ENCODE peak calls at places on chromosomes 4 and X, in six cellular contexts. X, M, Z, B, T and H are unnamed samples.

GRCh38 chrX:140526138-140526537 is 21.3 kb upstream of the SOX3 start:
- DNase-seq in B (peak; percentile 12), M (no peak), Z (no peak), X (no peak), T (peak; percentile 18), H (no peak)

GRCh38 chrX:18353931-18354368 is 538 bp downstream of the SCML2 start:
- DNase-seq in Z (no peak), B (no peak), X (no peak), M (no peak), T (no peak), H (no peak)

GRCh38 chrX:257681-258289 is 23.4 kb upstream of the PLCXD1 start:
- DNase-seq in T (no peak), X (peak; percentile 61), B (no peak), M (no peak), Z (no peak), H (no peak)

GRCh38 chr4:83029688-83030087 is 5.3 kb upstream of the COPS4 start:
- DNase-seq in T (no peak), B (no peak), X (no peak), M (no peak), Z (no peak), H (no peak)

GRCh38 chrX:129686422-129686948 is 31.7 kb upstream of the APLN start:
- DNase-seq in Z (peak; percentile 68), X (no peak), T (no peak), B (peak; percentile 54), M (peak; percentile 88), H (no peak)

GRCh38 chrX:125709532-125709931 is 389.9 kb downstream of the TEX13C start:
- DNase-seq in T (no peak), B (no peak), X (no peak), M (no peak), Z (no peak), H (no peak)

GRCh38 chr4:55475394-55476243 is 71.1 kb downstream of the CLOCK start:
- DNase-seq in T (peak; percentile 77), B (peak; percentile 72), X (no peak), M (peak; percentile 74), Z (peak; percentile 54), H (peak; percentile 55)

GRCh38 chr4:16034010-16034829 is 49.6 kb downstream of the PROM1 start:
- DNase-seq in M (peak; percentile 14), T (peak; percentile 39), X (no peak), B (peak; percentile 57), Z (peak; percentile 67), H (no peak)

GRCh38 chrX:54695231-54695630 is 102.8 kb downstream of the ITIH6 start:
- DNase-seq in T (peak; percentile 40), Z (peak; percentile 1), X (no peak), M (peak; percentile 28), B (peak; percentile 35), H (no peak)

GRCh38 chrX:72060196-72060974 is 71.3 kb downstream of the RTL5 start:
- DNase-seq in M (peak; percentile 23), T (peak; percentile 2), B (peak; percentile 29), Z (no peak), X (no peak), H (no peak)

GRCh38 chr4:26088433-26088928 is 174.5 kb downstream of the SMIM20 start:
- DNase-seq in Z (peak; percentile 35), X (no peak), B (peak; percentile 65), T (peak; percentile 89), M (peak; percentile 33), H (peak; percentile 43)

GRCh38 chr4:104486702-104487101 is 8.0 kb downstream of the CXXC4 start:
- DNase-seq in B (no peak), Z (no peak), X (no peak), T (no peak), M (no peak), H (no peak)

GRCh38 chr4:163048447-163048846 is 118.2 kb downstream of the NAF1 start:
- DNase-seq in Z (peak; percentile 3), X (no peak), B (peak; percentile 68), M (peak; percentile 46), T (peak; percentile 58), H (no peak)

GRCh38 chrX:110914281-110914680 is 118.7 kb upstream of the CHRDL1 start:
- DNase-seq in T (no peak), Z (no peak), X (no peak), B (peak; percentile 1), M (no peak), H (no peak)

GRCh38 chrX:127011629-127012028 is 192.1 kb downstream of the PRR32 start:
- DNase-seq in M (no peak), X (no peak), Z (no peak), T (no peak), B (no peak), H (no peak)

GRCh38 chr4:176800891-176801534 is 8.3 kb upstream of the VEGFC start:
- DNase-seq in X (no peak), Z (peak; percentile 51), T (no peak), M (no peak), B (no peak), H (no peak)

DNA sequence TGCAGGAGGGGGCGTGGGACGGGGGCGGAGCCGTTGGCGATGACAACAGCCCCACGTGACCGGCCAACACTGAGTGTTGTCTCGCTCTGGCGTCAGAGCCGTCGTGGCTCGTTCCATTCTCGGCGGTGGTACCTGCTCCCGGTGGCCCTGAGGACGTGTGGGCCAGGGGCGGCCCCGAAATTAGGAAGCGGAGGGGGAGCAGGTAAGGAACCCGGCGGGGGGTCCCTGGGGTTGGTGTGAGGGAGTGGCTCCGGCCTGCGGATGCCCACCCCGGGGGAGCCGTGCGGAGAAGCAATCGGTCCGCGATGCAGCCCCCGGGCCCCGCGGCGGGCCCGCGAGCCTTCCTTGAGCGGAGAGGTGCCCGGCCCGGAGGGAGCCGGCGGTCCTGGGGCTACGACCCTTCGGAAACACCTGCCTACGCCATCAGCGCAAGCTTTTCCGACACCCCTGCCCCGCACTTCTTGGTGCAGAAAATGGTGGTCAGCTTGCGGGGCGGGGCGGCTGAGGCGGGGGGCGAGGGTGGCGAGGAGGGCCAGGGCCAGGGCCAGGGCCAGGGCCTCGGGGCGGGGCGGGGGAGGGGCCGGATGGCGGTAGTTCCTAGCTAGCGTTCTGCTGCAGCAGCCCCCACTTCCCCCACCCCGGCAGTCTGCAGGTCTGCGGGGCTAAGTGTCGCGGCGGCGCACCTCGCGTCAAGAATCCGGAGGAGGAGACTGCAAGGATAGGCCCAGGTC is at the start of gene BEX4:
- DNase-seq in X (peak; percentile 95), Z (peak; percentile 57), B (peak; percentile 64), T (peak; percentile 41), M (peak; percentile 77), H (no peak)
- H3K4me3 ChIP-seq in X (peak within 1 kb of the TSS; percentile 60), Z (peak within 1 kb of the TSS; percentile 44), B (peak within 1 kb of the TSS; percentile 72), T (peak within 1 kb of the TSS; percentile 58), M (peak within 1 kb of the TSS; percentile 99), H (peak within 1 kb of the TSS; percentile 51)

GRCh38 chr4:65670331-65671031 is at the start of gene EPHA5:
- DNase-seq in B (peak; percentile 90), Z (peak; percentile 36), T (peak; percentile 70), M (peak; percentile 90), X (peak; percentile 78), H (peak; percentile 5)
- TF ChIP-seq CTCF in B (peak; percentile 29), Z (no peak), T (no peak), M (peak; percentile 17), X (no peak), H (peak; percentile 8)

GRCh38 chr4:147090486-147090885 is 144.8 kb upstream of the TTC29 start:
- DNase-seq in Z (no peak), B (no peak), X (no peak), T (no peak), M (no peak), H (no peak)
- H3K4me3 ChIP-seq in Z (no peak overlapping the region), B (no peak overlapping the region), X (no peak overlapping the region), T (no peak overlapping the region), M (no peak overlapping the region), H (no peak overlapping the region)

GRCh38 chr4:109915385-109916002 is 2.8 kb downstream of the EGF start:
- DNase-seq in T (no peak), X (no peak), M (no peak), Z (no peak), B (no peak), H (no peak)
- TF ChIP-seq CTCF in T (no peak), X (no peak), M (no peak), Z (no peak), B (no peak), H (no peak)

GRCh38 chr4:124030038-124030638 is 633.5 kb downstream of the SPRY1 start:
- DNase-seq in T (no peak), Z (peak; percentile 47), B (no peak), X (peak; percentile 55), M (no peak), H (no peak)

GRCh38 chr4:124019749-124020549 is 623.4 kb downstream of the SPRY1 start:
- DNase-seq in T (peak; percentile 59), X (no peak), Z (peak; percentile 53), B (peak; percentile 79), M (peak; percentile 35), H (no peak)

GRCh38 chr4:124028172-124028571 is 631.6 kb downstream of the SPRY1 start:
- DNase-seq in X (no peak), T (no peak), M (peak; percentile 90), B (no peak), Z (peak; percentile 83), H (no peak)

GRCh38 chr4:124025423-124025822 is 628.8 kb downstream of the SPRY1 start:
- DNase-seq in X (no peak), T (peak; percentile 77), M (no peak), B (peak; percentile 70), Z (no peak), H (no peak)
- H3K4me3 ChIP-seq in X (no peak overlapping the region), T (no peak overlapping the region), M (no peak overlapping the region), B (peak overlapping the region; percentile 32), Z (no peak overlapping the region), H (no peak overlapping the region)

GRCh38 chrX:128020701-128021100 is 31.5 kb downstream of the ACTRT1 start:
- DNase-seq in Z (no peak), B (peak; percentile 6), X (no peak), T (peak; percentile 65), M (peak; percentile 0), H (no peak)
- TF ChIP-seq CTCF in Z (no peak), B (no peak), X (no peak), T (no peak), M (no peak), H (no peak)

DNA sequence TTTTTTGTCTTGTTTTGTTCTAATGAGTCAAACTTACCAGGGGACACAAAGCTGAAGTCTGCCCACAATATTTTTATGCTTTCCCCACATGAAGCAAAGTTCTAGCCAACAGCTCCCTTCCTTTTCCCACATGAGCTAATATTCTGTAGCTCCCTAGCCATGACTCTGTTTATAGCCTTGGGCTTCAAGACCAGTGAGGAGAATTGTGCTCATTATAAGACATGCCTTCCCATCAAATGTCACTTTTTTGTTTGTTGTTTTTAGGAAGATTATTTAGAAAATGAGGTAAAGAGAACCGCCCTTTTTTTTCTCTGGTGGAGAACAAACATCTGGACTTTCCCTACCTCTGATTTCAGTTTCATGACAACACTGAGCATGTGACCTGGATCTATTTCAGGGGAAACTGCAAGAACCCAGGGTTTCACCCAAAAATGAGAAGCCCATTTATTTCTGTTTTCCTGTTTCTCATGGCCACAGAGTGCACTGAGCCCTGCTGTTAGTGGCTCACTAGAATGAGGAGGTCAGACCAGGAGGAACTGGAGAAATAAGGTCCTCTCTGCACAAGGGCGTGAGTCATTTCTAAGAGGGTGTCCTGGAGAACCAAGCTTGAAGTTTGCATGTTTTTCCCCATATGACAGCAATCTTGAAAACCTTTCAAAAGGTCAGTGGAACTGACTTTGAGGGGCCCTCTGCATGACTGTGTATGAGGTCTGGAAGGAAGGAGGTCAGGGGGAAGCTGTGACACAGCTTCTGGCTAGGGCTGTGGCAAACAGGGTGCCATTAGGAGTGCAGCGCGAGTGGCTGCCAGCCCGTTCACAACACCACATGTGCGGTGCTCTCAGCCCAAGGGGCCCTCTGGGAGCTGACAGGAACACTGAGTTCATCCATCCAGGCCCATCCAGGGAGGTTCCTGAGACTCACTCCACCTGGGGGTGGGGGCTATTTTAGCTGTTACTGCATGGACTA is 55.1 kb downstream of the CHST7 start:
- DNase-seq in M (peak; percentile 38), T (peak; percentile 67), Z (peak; percentile 90), B (peak; percentile 84), X (no peak), H (no peak)
- H3K4me3 ChIP-seq in M (no peak overlapping the region), T (no peak overlapping the region), Z (no peak overlapping the region), B (no peak overlapping the region), X (no peak overlapping the region), H (no peak overlapping the region)

GRCh38 chrX:11408783-11409182 is 115.6 kb downstream of the AMELX start:
- DNase-seq in M (no peak), X (no peak), T (no peak), Z (no peak), B (no peak), H (no peak)
- TF ChIP-seq CTCF in M (no peak), X (no peak), T (no peak), Z (no peak), B (no peak), H (no peak)